ENCODE peak calls at places on chromosomes 6 and 20, in four cellular contexts. I is mesenchymal stem cell, X is IMR-90, P is H9. W is an unnamed sample.

GRCh38 chr6:162085561-162085960 is 642.0 kb downstream of the PRKN start:
- DNase-seq in X (no peak), P (no peak), I (no peak), W (no peak)

GRCh38 chr20:34985439-34986310 is 30.0 kb downstream of the MYH7B start:
- DNase-seq in X (no peak), I (no peak), P (no peak), W (no peak)

GRCh38 chr6:56525976-56526375 is 116.7 kb downstream of the DST start:
- DNase-seq in I (no peak), X (no peak), P (no peak), W (no peak)

GRCh38 chr6:16824804-16825777 is 63.8 kb upstream of the ATXN1 start:
- DNase-seq in I (no peak), P (no peak), X (no peak), W (no peak)

GRCh38 chr6:76774750-76775396 is 688.4 kb downstream of the HTR1B start:
- DNase-seq in X (no peak), I (no peak), P (no peak), W (no peak)

GRCh38 chr6:99606670-99607415 is at the start of gene PRDM13:
- DNase-seq in I (no peak), X (no peak), P (peak; percentile 59), W (no peak)

GRCh38 chr20:48682529-48683385 is 145.0 kb downstream of the PREX1 start:
- DNase-seq in P (peak; percentile 76), X (peak; percentile 92), I (peak; percentile 84), W (no peak)

GRCh38 chr20:41738584-41739193 is 120.5 kb upstream of the CHD6 start:
- DNase-seq in P (peak; percentile 64), X (peak; percentile 31), I (peak; percentile 26), W (peak; percentile 33)

GRCh38 chr6:55023231-55023630 is 151.1 kb upstream of the HCRTR2 start:
- DNase-seq in I (no peak), X (no peak), P (no peak), W (peak; percentile 4)

GRCh38 chr6:94639564-94639963 is 937.8 kb upstream of the MANEA start:
- DNase-seq in P (no peak), X (no peak), I (no peak), W (no peak)

GRCh38 chr20:46482864-46483263 is 30.5 kb downstream of the ZNF334 start:
- DNase-seq in P (no peak), X (no peak), I (no peak), W (no peak)

GRCh38 chr6:133959667-133960368 is 6.8 kb downstream of the TBPL1 start:
- DNase-seq in X (no peak), P (no peak), I (no peak), W (no peak)

GRCh38 chr6:169618526-169619490 is 83.0 kb downstream of the WDR27 start:
- DNase-seq in I (peak; percentile 61), P (no peak), X (peak; percentile 97), W (no peak)

GRCh38 chr6:131949909-131950766 is 1.0 kb downstream of the CCN2 start:
- DNase-seq in X (peak; percentile 92), I (peak; percentile 93), P (peak; percentile 84), W (peak; percentile 47)

GRCh38 chr20:41051426-41051825 is 22.8 kb downstream of the TOP1 start:
- DNase-seq in P (no peak), X (no peak), I (no peak), W (peak; percentile 33)

GRCh38 chr6:18141805-18142590 is 12.9 kb downstream of the TPMT start:
- DNase-seq in X (no peak), P (no peak), I (no peak), W (no peak)

GRCh38 chr20:47784599-47785320 is 521 bp downstream of the SULF2 start:
- DNase-seq in P (peak; percentile 38), X (peak; percentile 4), I (peak; percentile 64), W (no peak)

GRCh38 chr6:100780648-100781047 is 100.5 kb downstream of the ASCC3 start:
- DNase-seq in I (no peak), P (no peak), X (no peak), W (no peak)

GRCh38 chr20:32702706-32703425 is 29.1 kb upstream of the C20orf203 start:
- DNase-seq in X (no peak), P (no peak), I (no peak), W (no peak)

GRCh38 chr6:127119361-127120108 is 1.1 kb downstream of the RSPO3 start:
- DNase-seq in I (peak; percentile 34), P (peak; percentile 49), X (no peak), W (no peak)

GRCh38 chr20:17850674-17851006 is 118.0 kb downstream of the SNX5 start:
- DNase-seq in P (no peak), X (no peak), I (no peak), W (no peak)

GRCh38 chr6:137754366-137754765 is 112.7 kb upstream of the TNFAIP3 start:
- DNase-seq in I (no peak), P (no peak), X (no peak), W (no peak)

GRCh38 chr6:37741757-37742400 is 44.2 kb upstream of the MDGA1 start:
- DNase-seq in I (peak; percentile 34), P (peak; percentile 56), X (no peak), W (no peak)

GRCh38 chr6:28208180-28208659 is 16.9 kb upstream of the ZSCAN9 start:
- DNase-seq in X (no peak), I (peak; percentile 22), P (peak; percentile 61), W (no peak)

GRCh38 chr20:59603727-59604608 is at the start of gene PHACTR3:
- DNase-seq in X (no peak), P (peak; percentile 52), I (no peak), W (no peak)

GRCh38 chr6:158905277-158905676 is 86.1 kb upstream of the EZR start:
- DNase-seq in X (peak; percentile 14), P (no peak), I (no peak), W (peak; percentile 25)

GRCh38 chr6:25700841-25701240 is 48.8 kb downstream of the SCGN start:
- DNase-seq in X (no peak), I (no peak), P (no peak), W (no peak)

GRCh38 chr6:68238097-68238597 is 396.9 kb upstream of the ADGRB3 start:
- DNase-seq in I (peak; percentile 62), X (no peak), P (no peak), W (no peak)

GRCh38 chr6:151018035-151018434 is 152.5 kb downstream of the MTHFD1L start:
- DNase-seq in X (peak; percentile 38), P (no peak), I (peak; percentile 75), W (no peak)

GRCh38 chr6:39411465-39411864 is 89.0 kb upstream of the KCNK16 start:
- DNase-seq in I (peak; percentile 20), P (no peak), X (peak; percentile 28), W (no peak)

GRCh38 chr6:101454106-101454676 is 60.7 kb downstream of the GRIK2 start:
- DNase-seq in X (peak; percentile 30), P (no peak), I (peak; percentile 14), W (no peak)

GRCh38 chr6:25709761-25710160 is 44.8 kb upstream of the SLC17A4 start:
- DNase-seq in P (no peak), X (no peak), I (no peak), W (no peak)

GRCh38 chr6:28719275-28719940 is 193.7 kb downstream of the GPX5 start:
- DNase-seq in I (no peak), P (peak; percentile 69), X (peak; percentile 50), W (peak; percentile 23)

GRCh38 chr6:169589699-169590257 is 112.1 kb downstream of the WDR27 start:
- DNase-seq in X (no peak), I (peak; percentile 22), P (no peak), W (no peak)

GRCh38 chr6:148166339-148166949 is 176.2 kb upstream of the SASH1 start:
- DNase-seq in I (peak; percentile 73), P (no peak), X (peak; percentile 72), W (no peak)

GRCh38 chr6:87274660-87275273 is 47.6 kb upstream of the SMIM8 start:
- DNase-seq in X (peak; percentile 82), P (no peak), I (peak; percentile 63), W (no peak)

GRCh38 chr6:113405326-113406050 is 451.7 kb upstream of the MARCKS start:
- DNase-seq in X (no peak), I (peak; percentile 26), P (no peak), W (no peak)

GRCh38 chr6:111769365-111770127 is 103.7 kb downstream of the FYN start:
- DNase-seq in I (no peak), X (no peak), P (no peak), W (no peak)

GRCh38 chr20:1524004-1524403 is 32.8 kb upstream of the SIRPB2 start:
- DNase-seq in I (no peak), X (no peak), P (no peak), W (no peak)

GRCh38 chr20:3340443-3340842 is 67.0 kb downstream of the DNAAF9 start:
- DNase-seq in P (no peak), X (no peak), I (no peak), W (peak; percentile 16)
- H3K18ac ChIP-seq in P (no peak overlapping the region), X (no peak overlapping the region), I (no peak overlapping the region), W (no peak overlapping the region)

DNA sequence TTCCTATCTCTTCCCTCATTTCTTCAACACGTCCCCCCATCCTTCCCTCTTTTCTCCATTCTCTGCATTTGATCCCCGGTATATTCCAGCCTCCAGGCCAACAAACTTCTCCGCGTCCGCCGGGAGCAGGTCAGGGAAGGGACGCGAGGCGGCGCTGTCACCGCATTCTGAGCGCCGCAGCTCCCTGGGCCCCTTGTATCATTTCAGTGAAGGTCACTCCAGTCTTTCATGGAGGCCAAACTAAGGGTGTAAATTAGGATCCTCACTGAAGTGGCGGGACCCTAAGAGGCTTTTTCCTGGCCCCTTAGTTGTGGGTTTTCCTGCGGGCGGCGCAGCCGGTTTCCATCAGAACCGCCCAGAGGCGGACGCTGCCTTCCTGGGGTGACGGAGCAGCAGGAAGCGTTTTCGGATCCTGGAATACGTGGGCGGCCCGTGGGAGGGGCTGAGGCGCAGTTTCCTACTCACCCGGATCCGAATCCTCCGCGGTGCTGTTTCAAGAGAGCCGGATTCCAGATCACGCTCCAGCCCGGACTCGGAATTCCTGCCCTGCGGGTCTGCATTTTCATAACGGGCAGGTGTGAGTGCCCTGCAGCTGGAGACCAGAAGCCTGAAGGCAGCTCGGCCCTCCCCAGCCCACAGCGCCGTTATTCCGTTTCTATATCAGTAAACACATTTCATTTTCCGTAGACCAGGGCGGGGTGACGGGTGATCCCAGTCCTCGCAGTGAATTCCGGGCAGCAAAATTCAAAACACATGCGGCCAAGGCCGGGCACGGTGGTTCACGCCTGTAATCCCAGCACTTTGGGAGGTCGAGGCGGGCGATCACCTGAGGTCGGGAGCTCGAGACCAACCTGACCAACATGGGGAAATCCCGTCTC is 3.6 kb upstream of the MICA start:
- DNase-seq in I (peak; percentile 95), P (peak; percentile 78), X (peak; percentile 80), W (peak; percentile 98)
- H4K8ac ChIP-seq in I (peak overlapping the region; percentile 73), P (no peak overlapping the region), X (peak overlapping the region; percentile 89), W (peak overlapping the region; percentile 82)

GRCh38 chr20:38147166-38147565 is 17.9 kb downstream of the TGM2 start:
- DNase-seq in P (no peak), I (no peak), X (no peak), W (no peak)
- H3K18ac ChIP-seq in P (no peak overlapping the region), I (no peak overlapping the region), X (no peak overlapping the region), W (no peak overlapping the region)

GRCh38 chr20:62530643-62531032 is 54.8 kb upstream of the GATA5 start:
- DNase-seq in I (no peak), P (no peak), X (no peak), W (no peak)
- H4K8ac ChIP-seq in I (no peak overlapping the region), P (no peak overlapping the region), X (no peak overlapping the region), W (no peak overlapping the region)

GRCh38 chr6:22368794-22369193 is 72.0 kb upstream of the PRL start:
- DNase-seq in X (no peak), P (no peak), I (no peak), W (no peak)
- H3K18ac ChIP-seq in X (no peak overlapping the region), P (no peak overlapping the region), I (no peak overlapping the region), W (no peak overlapping the region)

W was measured in trophoblast cell.